ENCODE peak calls at places on chromosomes 3 and 15, in nine cellular contexts. O is uterus; N is NCI-H774; C is MCF 10A; U is astrocyte of the spinal cord; D is AG08395; P is Peyer's patch; X is fibroblast of mammary gland; E is activated naive CD4-positive, alpha-beta T cell treated with anti-CD3 and anti-CD28 coated beads, Interleukin-2, amount 10 ng/mL, durations not matched to agents 7 days and 5 days. Y is an unnamed sample.

GRCh38 chr15:59685737-59686297 is 3.3 kb downstream of the BNIP2 start:
- DNase-seq in O (no peak), D (peak), E (no peak), X (peak), N (no peak), U (peak), P (no peak), C (no peak), Y (peak)

GRCh38 chr3:16885948-16886683 is 1.4 kb downstream of the PLCL2 start:
- DNase-seq in D (no peak), X (peak), P (no peak), U (peak), N (no peak), C (no peak), E (peak), O (no peak), Y (no peak)

GRCh38 chr3:191238321-191238817 is 39.3 kb downstream of the OSTN start:
- DNase-seq in U (peak), D (no peak), N (peak), X (no peak), O (no peak), C (peak), E (no peak), P (no peak), Y (peak)

GRCh38 chr3:122178711-122179110 is 4.8 kb upstream of the CASR start:
- DNase-seq in U (no peak), O (no peak), D (no peak), C (no peak), N (no peak), P (no peak), X (no peak), E (no peak), Y (no peak)

GRCh38 chr3:77348244-77348855 is 308.5 kb downstream of the ROBO2 start:
- DNase-seq in C (peak), U (peak), X (peak), D (peak), N (no peak), O (no peak), E (no peak), P (no peak), Y (peak)

GRCh38 chr3:140467104-140467577 is 210.7 kb upstream of the TRIM42 start:
- DNase-seq in D (no peak), U (peak), E (no peak), N (no peak), C (peak), X (peak), P (no peak), O (no peak), Y (peak)

GRCh38 chr15:95247068-95247984 is 1016.0 kb downstream of the MCTP2 start:
- DNase-seq in E (no peak), C (peak), U (peak), P (no peak), N (no peak), D (peak), X (peak), O (no peak), Y (peak)

GRCh38 chr15:69666921-69667811 is 214.5 kb downstream of the RPLP1 start:
- DNase-seq in X (no peak), N (no peak), O (no peak), U (no peak), C (no peak), D (no peak), E (no peak), P (peak), Y (no peak)

GRCh38 chr15:24269166-24269571 is 406.4 kb upstream of the NPAP1 start:
- DNase-seq in N (no peak), C (no peak), X (no peak), E (no peak), U (no peak), D (no peak), O (no peak), P (no peak), Y (no peak)

GRCh38 chr15:79896131-79896633 is 632 bp downstream of the MTHFS start:
- DNase-seq in E (no peak), P (no peak), X (no peak), D (no peak), U (no peak), N (no peak), O (no peak), C (peak), Y (no peak)

GRCh38 chr15:42457445-42458442 is 33.2 kb downstream of the ZNF106 start:
- DNase-seq in D (peak), P (peak), E (no peak), X (peak), C (no peak), U (peak), O (peak), N (no peak), Y (peak)

GRCh38 chr15:93523490-93523889 is 434.5 kb upstream of the RGMA start:
- DNase-seq in P (no peak), E (no peak), N (no peak), D (peak), X (peak), U (peak), C (peak), O (no peak), Y (no peak)

GRCh38 chr15:92429378-92430066 is 35.8 kb downstream of the ST8SIA2 start:
- DNase-seq in X (peak), E (no peak), U (peak), O (no peak), N (no peak), D (peak), C (peak), P (no peak), Y (peak)

GRCh38 chr3:185959609-185960517 is 22.0 kb upstream of the TRA2B start:
- DNase-seq in P (peak), N (no peak), X (peak), E (no peak), O (no peak), D (peak), U (peak), C (peak), Y (peak)

GRCh38 chr3:131602011-131602779 is 99.4 kb upstream of the MRPL3 start:
- DNase-seq in N (no peak), C (no peak), U (no peak), E (no peak), O (no peak), X (no peak), P (no peak), D (no peak), Y (no peak)

GRCh38 chr3:132544130-132544529 is 52.9 kb upstream of the ACKR4 start:
- DNase-seq in N (no peak), X (no peak), C (no peak), U (no peak), O (no peak), D (no peak), P (no peak), E (no peak), Y (no peak)

GRCh38 chr3:150070271-150070670 is 99.6 kb upstream of the PFN2 start:
- DNase-seq in E (no peak), N (no peak), U (no peak), P (no peak), X (no peak), D (no peak), O (no peak), C (no peak), Y (no peak)

GRCh38 chr3:81302045-81302444 is 459.4 kb downstream of the GBE1 start:
- DNase-seq in X (peak), P (peak), D (peak), O (no peak), N (no peak), C (peak), U (peak), E (peak), Y (peak)

GRCh38 chr15:33098082-33099058 is 96.1 kb downstream of the FMN1 start:
- DNase-seq in N (no peak), X (peak), U (peak), C (peak), P (no peak), D (peak), O (no peak), E (no peak), Y (peak)

GRCh38 chr3:49357466-49358216 is 512 bp downstream of the GPX1 start:
- DNase-seq in C (peak), O (peak), D (peak), X (peak), P (peak), U (peak), N (no peak), E (peak), Y (peak)

GRCh38 chr3:64074895-64075679 is 51.8 kb upstream of the PSMD6 start:
- DNase-seq in U (no peak), N (no peak), C (no peak), P (no peak), D (no peak), X (no peak), E (no peak), O (no peak), Y (no peak)

GRCh38 chr3:146065573-146066006 is 95.4 kb downstream of the PLOD2 start:
- DNase-seq in C (peak), D (peak), N (peak), O (no peak), P (no peak), X (peak), E (no peak), U (peak), Y (peak)

GRCh38 chr3:197456271-197457091 is 99.3 kb downstream of the BDH1 start:
- DNase-seq in E (peak), X (peak), D (peak), U (peak), C (peak), O (peak), N (no peak), P (peak), Y (peak)

GRCh38 chr3:20340324-20340928 is 154.4 kb upstream of the SGO1 start:
- DNase-seq in C (peak), E (peak), P (peak), O (peak), U (peak), D (peak), N (peak), X (peak), Y (peak)

GRCh38 chr3:189289251-189289650 is 117.5 kb downstream of the TPRG1 start:
- DNase-seq in N (no peak), P (no peak), O (no peak), U (no peak), X (no peak), E (no peak), C (no peak), D (no peak), Y (no peak)

Y was measured in fibroblast of lung.